ENCODE peak calls at places on chromosome 13, in eight cellular contexts. J is brain microvascular endothelial cell, H is fibroblast of lung, Q is uterus, F is Caco-2, R is left ventricle myocardium inferior, L is cardiac fibroblast, N is transverse colon. G is an unnamed sample.

GRCh38 chr13:25806304-25806974 is 245.4 kb downstream of the SHISA2 start:
- DNase-seq in J (peak), H (peak), Q (no peak), F (no peak), R (no peak), L (no peak), N (no peak), G (no peak)

GRCh38 chr13:42272115-42272756 is at the start of gene AKAP11:
- DNase-seq in J (peak), H (peak), Q (peak), F (peak), R (peak), L (peak), N (peak), G (peak)

GRCh38 chr13:87666826-87667225 is 4.3 kb upstream of the SLITRK5 start:
- DNase-seq in J (no peak), H (no peak), Q (no peak), F (no peak), R (no peak), L (no peak), N (no peak), G (no peak)

GRCh38 chr13:97944396-97945029 is 9.0 kb upstream of the IPO5 start:
- DNase-seq in J (peak), H (peak), Q (no peak), F (no peak), R (no peak), L (peak), N (no peak), G (peak)

GRCh38 chr13:41196620-41197019 is 2.3 kb upstream of the KBTBD7 start:
- DNase-seq in J (no peak), H (no peak), Q (no peak), F (no peak), R (no peak), L (peak), N (no peak), G (peak)

GRCh38 chr13:37293295-37293694 is 187.8 kb upstream of the CSNK1A1L start:
- DNase-seq in J (no peak), H (no peak), Q (no peak), F (no peak), R (no peak), L (no peak), N (no peak), G (no peak)

GRCh38 chr13:47033216-47033615 is 136.4 kb upstream of the HTR2A start:
- DNase-seq in J (peak), H (peak), Q (no peak), F (no peak), R (no peak), L (peak), N (no peak), G (peak)

GRCh38 chr13:88926890-88927502 is 1255.8 kb downstream of the SLITRK5 start:
- DNase-seq in J (no peak), H (no peak), Q (no peak), F (no peak), R (no peak), L (no peak), N (no peak), G (no peak)

GRCh38 chr13:51925865-51926527 is 64.2 kb downstream of the CCDC70 start:
- DNase-seq in J (no peak), H (no peak), Q (no peak), F (no peak), R (no peak), L (no peak), N (no peak), G (no peak)

GRCh38 chr13:26508885-26509284 is 48.6 kb upstream of the WASF3 start:
- DNase-seq in J (peak), H (peak), Q (peak), F (no peak), R (peak), L (peak), N (peak), G (peak)

GRCh38 chr13:23617551-23618014 is 47.4 kb downstream of the TNFRSF19 start:
- DNase-seq in J (peak), H (peak), Q (no peak), F (no peak), R (no peak), L (peak), N (no peak), G (peak)

GRCh38 chr13:47656651-47657050 is 344.4 kb downstream of the SUCLA2 start:
- DNase-seq in J (no peak), H (no peak), Q (no peak), F (no peak), R (no peak), L (no peak), N (no peak), G (peak)

GRCh38 chr13:20461481-20461859 is 64.2 kb downstream of the CRYL1 start:
- DNase-seq in J (peak), H (peak), Q (no peak), F (no peak), R (no peak), L (peak), N (no peak), G (peak)

GRCh38 chr13:91017031-91017668 is 330.3 kb upstream of the MIR17HG start:
- DNase-seq in J (peak), H (peak), Q (no peak), F (peak), R (no peak), L (peak), N (no peak), G (peak)

GRCh38 chr13:29513981-29514719 is 81.3 kb downstream of the SLC7A1 start:
- DNase-seq in J (no peak), H (no peak), Q (no peak), F (no peak), R (no peak), L (no peak), N (no peak), G (no peak)

GRCh38 chr13:43878897-43879322 is 630 bp downstream of the CCDC122 start:
- DNase-seq in J (peak), H (peak), Q (peak), F (peak), R (peak), L (peak), N (peak), G (peak)

GRCh38 chr13:42239644-42240043 is 32.3 kb upstream of the AKAP11 start:
- DNase-seq in J (no peak), H (peak), Q (no peak), F (no peak), R (no peak), L (peak), N (no peak), G (peak)

GRCh38 chr13:97276862-97277269 is 54.7 kb downstream of the MBNL2 start:
- DNase-seq in J (no peak), H (peak), Q (no peak), F (no peak), R (no peak), L (peak), N (no peak), G (peak)

DNA sequence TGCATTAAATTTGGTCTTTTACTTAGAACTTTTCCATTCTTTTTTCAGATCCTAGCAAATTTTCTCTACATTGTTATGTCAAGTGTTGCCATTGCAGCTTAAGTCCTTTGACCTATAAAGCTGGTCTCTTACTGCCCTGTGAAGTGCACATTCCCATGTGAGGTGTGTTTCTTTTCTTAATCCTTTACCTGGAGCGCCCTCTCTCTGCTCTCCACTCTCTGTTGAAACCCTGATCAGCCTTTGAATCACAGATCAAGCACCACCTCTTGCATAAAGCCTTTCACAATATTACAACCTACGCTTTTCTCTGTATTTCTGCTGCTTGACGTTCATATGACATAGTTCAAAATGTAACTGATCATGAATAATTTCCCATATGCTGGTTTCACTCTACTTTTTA is 84.8 kb downstream of the PCDH17 start:
- DNase-seq in J (no peak), H (no peak), Q (no peak), F (peak), R (no peak), L (no peak), N (no peak), G (no peak)
- TF ChIP-seq CTCF in J (peak), H (no peak), Q (no peak), F (peak), R (no peak), L (no peak), N (no peak), G (no peak)

DNA sequence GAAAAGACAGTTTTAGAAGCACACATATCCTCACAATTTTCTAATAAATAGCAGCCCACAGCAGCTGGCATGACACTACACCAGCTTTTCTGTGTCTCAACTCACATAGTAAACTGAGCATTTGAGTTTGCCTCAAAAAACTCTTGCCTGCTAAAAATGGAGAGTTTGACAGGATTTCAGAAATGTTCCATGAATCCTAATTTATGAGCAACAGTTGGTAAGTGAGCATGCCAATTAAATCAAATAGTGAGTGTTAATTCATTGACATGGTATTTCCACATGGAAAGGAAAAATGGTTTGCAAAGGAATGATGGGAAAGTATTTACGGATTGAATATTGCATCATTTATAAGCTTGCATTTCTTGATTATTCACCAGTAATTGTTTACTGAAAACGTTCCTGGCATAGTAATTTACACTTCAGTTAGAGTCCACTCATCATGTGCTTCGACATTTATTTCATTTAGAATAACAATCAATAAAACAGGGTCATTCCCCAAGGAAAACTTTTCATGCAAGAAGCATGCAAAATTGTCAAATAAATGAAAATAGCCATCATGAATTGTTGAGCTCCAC is 322.9 kb downstream of the EFNB2 start:
- DNase-seq in J (no peak), H (no peak), Q (no peak), F (no peak), R (no peak), L (no peak), N (no peak), G (peak)
- H3K4me3 ChIP-seq in J (no peak), H (no peak), Q (no peak), F (peak), R (no peak), L (no peak), N (no peak), G (no peak)

GRCh38 chr13:36212789-36213188 is 1.6 kb downstream of the SOHLH2 start:
- DNase-seq in J (no peak), H (no peak), Q (no peak), F (no peak), R (no peak), L (no peak), N (no peak), G (no peak)

GRCh38 chr13:36217456-36217855 is 3.1 kb upstream of the SOHLH2 start:
- DNase-seq in J (no peak), H (peak), Q (no peak), F (no peak), R (no peak), L (no peak), N (no peak), G (no peak)

GRCh38 chr13:36219883-36220282 is 5.5 kb upstream of the SOHLH2 start:
- DNase-seq in J (no peak), H (no peak), Q (no peak), F (no peak), R (no peak), L (no peak), N (no peak), G (no peak)

GRCh38 chr13:36211567-36211966 is 2.8 kb downstream of the SOHLH2 start:
- DNase-seq in J (peak), H (no peak), Q (no peak), F (no peak), R (no peak), L (no peak), N (no peak), G (no peak)

DNA sequence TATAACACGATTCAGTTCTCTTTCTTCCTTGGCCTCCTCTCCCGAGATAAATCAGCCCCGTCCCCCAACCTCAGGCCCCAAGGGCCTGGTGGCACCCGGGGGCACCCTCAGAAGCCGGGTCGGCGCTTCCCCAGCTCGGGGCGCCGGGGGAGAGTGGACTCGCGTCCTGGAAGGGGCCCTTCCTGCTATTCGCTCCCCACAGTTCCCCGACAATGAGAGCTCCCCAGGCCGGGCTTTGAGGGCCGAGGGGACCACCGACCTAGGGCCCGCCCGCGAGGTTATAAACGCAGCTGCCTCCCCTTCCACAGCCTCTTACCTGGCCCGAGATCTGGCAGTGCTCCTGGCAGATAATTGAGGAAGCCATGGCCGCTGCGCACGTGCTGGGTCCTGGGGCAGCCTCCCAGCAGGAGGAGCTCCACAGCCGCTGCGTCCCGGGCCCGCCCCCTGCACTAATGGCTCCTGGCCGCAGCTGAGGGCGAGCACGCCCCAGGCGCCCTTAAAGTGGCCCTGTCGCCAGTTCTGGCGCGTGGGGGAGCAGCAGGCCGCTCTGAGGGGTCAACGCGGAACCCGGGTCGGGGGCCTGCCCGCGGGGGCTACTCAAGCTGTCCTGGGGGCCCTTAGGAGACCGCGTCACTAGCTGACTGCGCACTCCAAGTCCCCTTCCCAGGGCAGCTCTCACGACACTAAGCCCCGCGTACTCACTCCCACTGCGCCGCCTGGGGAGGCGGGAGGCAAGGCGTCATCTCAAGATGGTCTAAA is at the start of gene SOHLH2:
- DNase-seq in J (no peak), H (no peak), Q (no peak), F (no peak), R (no peak), L (no peak), N (no peak), G (no peak)
- TF ChIP-seq CTCF in J (no peak), H (no peak), Q (no peak), F (no peak), R (no peak), L (no peak), N (no peak), G (no peak)

GRCh38 chr13:30847697-30848307 is 58.3 kb upstream of the MEDAG start:
- DNase-seq in J (peak), H (peak), Q (peak), F (no peak), R (no peak), L (peak), N (no peak), G (peak)
- H3K4me3 ChIP-seq in J (no peak), H (peak), Q (no peak), F (no peak), R (no peak), L (no peak), N (no peak), G (no peak)

GRCh38 chr13:84080748-84081530 is 198.7 kb upstream of the SLITRK1 start:
- DNase-seq in J (no peak), H (no peak), Q (no peak), F (no peak), R (no peak), L (no peak), N (no peak), G (no peak)
- TF ChIP-seq CTCF in J (no peak), H (no peak), Q (no peak), F (no peak), R (no peak), L (no peak), N (no peak), G (no peak)

DNA sequence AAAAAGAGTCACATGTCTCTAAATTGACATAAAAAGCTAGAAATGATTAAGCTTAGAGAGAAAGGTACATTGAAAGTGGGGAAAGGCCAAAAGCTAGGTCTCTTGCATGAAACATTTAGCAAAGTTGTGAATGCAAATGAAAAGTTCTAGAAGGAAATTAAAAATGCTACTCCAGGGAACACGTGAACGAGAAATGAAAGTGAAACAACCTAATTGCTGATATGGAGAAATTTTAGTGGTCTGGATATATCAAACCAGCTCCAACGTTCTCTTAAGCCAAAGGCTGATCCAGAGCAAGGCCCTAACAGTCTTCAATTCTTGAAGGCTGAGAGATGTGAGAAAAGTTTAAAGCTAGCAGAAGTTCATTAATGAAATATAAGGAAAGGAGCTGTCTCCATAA is 419.8 kb downstream of the SLITRK6 start:
- DNase-seq in J (no peak), H (no peak), Q (no peak), F (no peak), R (no peak), L (no peak), N (no peak), G (no peak)
- H3K4me3 ChIP-seq in J (no peak), H (no peak), Q (no peak), F (no peak), R (no peak), L (no peak), N (no peak), G (no peak)

GRCh38 chr13:112893570-112894422 is 75.2 kb upstream of the MCF2L start:
- DNase-seq in J (peak), H (no peak), Q (no peak), F (peak), R (no peak), L (peak), N (peak), G (no peak)
- TF ChIP-seq CTCF in J (no peak), H (no peak), Q (no peak), F (peak), R (no peak), L (no peak), N (no peak), G (no peak)

GRCh38 chr13:33645591-33646554 is 172.1 kb upstream of the RFC3 start:
- DNase-seq in J (no peak), H (no peak), Q (no peak), F (no peak), R (no peak), L (no peak), N (no peak), G (no peak)
- H3K4me3 ChIP-seq in J (no peak), H (no peak), Q (no peak), F (no peak), R (no peak), L (no peak), N (no peak), G (no peak)

DNA sequence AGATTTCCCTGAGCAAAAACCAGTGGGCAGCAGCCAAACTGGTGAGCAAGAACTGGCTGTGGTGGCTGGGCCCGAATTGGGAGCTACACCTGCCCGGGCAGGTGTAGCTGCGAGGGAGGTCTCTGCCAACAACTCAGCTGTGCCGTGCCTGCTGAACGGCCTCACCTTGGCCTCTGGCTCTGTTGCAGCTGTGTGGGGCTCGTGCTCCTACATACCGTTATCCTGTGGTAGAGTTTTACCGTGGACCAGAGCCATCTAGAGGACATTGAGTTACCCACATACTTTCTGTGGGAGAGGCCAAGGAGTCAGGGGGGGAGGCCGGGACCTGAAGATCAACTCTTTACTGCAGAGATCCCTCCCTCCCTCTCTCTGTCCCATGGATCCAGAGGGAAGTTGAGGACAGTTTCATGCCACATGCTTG is 113.2 kb downstream of the TM9SF2 start:
- DNase-seq in J (no peak), H (no peak), Q (no peak), F (peak), R (no peak), L (peak), N (peak), G (no peak)
- TF ChIP-seq CTCF in J (peak), H (no peak), Q (no peak), F (peak), R (peak), L (peak), N (no peak), G (no peak)

GRCh38 chr13:33274264-33274663 is 11.3 kb downstream of the STARD13 start:
- DNase-seq in J (no peak), H (peak), Q (no peak), F (no peak), R (no peak), L (peak), N (no peak), G (peak)

GRCh38 chr13:33275916-33276315 is 9.6 kb downstream of the STARD13 start:
- DNase-seq in J (no peak), H (peak), Q (no peak), F (no peak), R (no peak), L (no peak), N (no peak), G (peak)

GRCh38 chr13:33271759-33272158 is 13.8 kb downstream of the STARD13 start:
- DNase-seq in J (no peak), H (no peak), Q (no peak), F (no peak), R (no peak), L (no peak), N (no peak), G (peak)

GRCh38 chr13:33270906-33271538 is 14.5 kb downstream of the STARD13 start:
- DNase-seq in J (no peak), H (no peak), Q (no peak), F (no peak), R (no peak), L (no peak), N (no peak), G (peak)

DNA sequence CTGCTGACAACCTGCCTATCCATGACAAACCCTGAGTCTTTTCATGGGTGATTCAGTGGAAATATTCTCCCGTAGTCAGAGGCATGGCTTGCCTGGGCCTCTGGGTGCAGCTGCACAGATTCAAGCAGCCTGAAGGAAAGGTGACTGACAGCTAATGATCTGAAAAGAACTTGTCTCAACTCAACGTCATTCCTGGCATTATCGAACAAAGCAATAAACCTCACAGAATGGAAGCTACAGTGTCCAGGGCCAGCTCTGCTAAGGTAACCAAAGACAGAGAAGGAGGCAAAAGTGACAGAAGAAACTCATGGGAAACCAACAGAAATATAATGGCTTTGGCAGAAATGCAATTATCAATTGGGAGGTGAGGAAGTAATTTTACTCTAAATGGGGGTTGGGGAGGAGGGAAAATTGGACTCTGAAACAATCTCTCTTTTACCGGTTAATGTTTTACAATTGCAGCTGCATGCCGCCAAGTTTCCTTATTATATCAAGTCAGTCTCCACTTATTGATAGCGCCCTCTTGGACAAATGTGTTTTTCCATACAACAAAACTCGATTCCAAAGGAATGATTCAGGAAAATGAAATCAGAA is 12.9 kb downstream of the STARD13 start:
- DNase-seq in J (no peak), H (peak), Q (no peak), F (peak), R (no peak), L (no peak), N (peak), G (peak)
- H3K4me3 ChIP-seq in J (no peak), H (no peak), Q (no peak), F (peak), R (peak), L (no peak), N (no peak), G (no peak)